ENCODE peak calls at places on chromosome 14, in four cellular contexts. X, D, A and Y are unnamed samples. For H3K4me1, the result is how much of the 10 kb centered on the place peaks cover.

GRCh38 chr14:49930720-49931119 is 37.8 kb downstream of the ARF6 start:
- DNase-seq in X (no peak), D (no peak), A (no peak), Y (no peak)

GRCh38 chr14:100541621-100542560 is 45.3 kb downstream of the BEGAIN start:
- DNase-seq in A (no peak), D (peak), X (no peak), Y (no peak)

GRCh38 chr14:83425138-83425537 is 1891.5 kb upstream of the SEL1L start:
- DNase-seq in A (no peak), X (no peak), D (no peak), Y (no peak)

GRCh38 chr14:85604671-85605070 is 74.7 kb downstream of the FLRT2 start:
- DNase-seq in D (no peak), A (no peak), X (no peak), Y (no peak)

GRCh38 chr14:42222924-42223471 is 616.3 kb downstream of the LRFN5 start:
- DNase-seq in A (no peak), D (no peak), X (no peak), Y (peak)

GRCh38 chr14:58362798-58363412 is 32.8 kb upstream of the TOMM20L start:
- DNase-seq in A (no peak), D (no peak), X (no peak), Y (no peak)

GRCh38 chr14:54857830-54858269 is 44.8 kb downstream of the GCH1 start:
- DNase-seq in X (no peak), A (no peak), D (no peak), Y (no peak)

GRCh38 chr14:95056476-95056875 is 100.9 kb downstream of the DICER1 start:
- DNase-seq in A (no peak), X (no peak), D (no peak), Y (peak)

GRCh38 chr14:55201219-55202096 is 10.1 kb upstream of the DLGAP5 start:
- DNase-seq in D (no peak), A (no peak), X (no peak), Y (no peak)

GRCh38 chr14:61493239-61493638 is 171.9 kb downstream of the PRKCH start:
- DNase-seq in X (no peak), D (no peak), A (no peak), Y (no peak)

GRCh38 chr14:66974397-66975025 is 214.7 kb upstream of the GARIN2 start:
- DNase-seq in X (no peak), D (no peak), A (no peak), Y (no peak)

GRCh38 chr14:77302926-77303325 is 17.8 kb downstream of the POMT2 start:
- DNase-seq in A (no peak), D (no peak), X (no peak), Y (no peak)

GRCh38 chr14:32366995-32367394 is 37.9 kb downstream of the AKAP6 start:
- DNase-seq in A (no peak), X (peak), D (no peak), Y (no peak)

GRCh38 chr14:104361101-104361591 is 218.4 kb upstream of the C14orf180 start:
- DNase-seq in X (peak), A (no peak), D (peak), Y (no peak)

GRCh38 chr14:104359301-104359968 is 220.1 kb upstream of the C14orf180 start:
- DNase-seq in X (peak), A (no peak), D (peak), Y (no peak)

GRCh38 chr14:104360522-104360921 is 219.0 kb upstream of the C14orf180 start:
- DNase-seq in X (peak), A (no peak), D (no peak), Y (no peak)

GRCh38 chr14:104358528-104359300 is 220.3 kb downstream of the KIF26A start:
- DNase-seq in A (no peak), D (peak), X (peak), Y (no peak)

GRCh38 chr14:104359969-104360442 is 219.6 kb upstream of the C14orf180 start:
- DNase-seq in X (peak), D (peak), A (no peak), Y (no peak)
- TF ChIP-seq CTCF in X (no peak), D (no peak), A (no peak), Y (no peak)

DNA sequence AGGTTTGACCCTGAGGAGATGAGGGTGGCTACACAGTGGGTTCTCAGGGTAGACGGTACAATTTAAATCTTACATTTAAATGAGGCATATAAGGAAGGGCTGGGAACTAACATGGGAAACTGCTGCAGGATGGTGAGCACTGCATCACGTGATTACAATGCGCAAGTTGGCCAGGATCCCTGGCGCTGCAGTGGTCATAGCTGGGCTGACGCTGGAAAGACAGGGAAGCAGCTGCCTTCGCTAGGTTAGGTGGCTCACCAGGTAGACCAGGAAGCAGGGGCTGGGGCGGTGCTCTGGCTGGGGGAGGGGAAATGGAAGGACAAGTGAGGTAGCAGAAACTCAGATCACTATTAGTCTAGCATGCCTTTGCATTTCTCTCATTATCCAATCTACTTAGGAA is 149.9 kb downstream of the FOXN3 start:
- DNase-seq in X (no peak), A (no peak), D (no peak), Y (no peak)
- H3K4me1 ChIP-seq in X (half or more), A (under half), D (under half), Y (under half)

GRCh38 chr14:74142523-74142922 is 57.8 kb downstream of the LIN52 start:
- DNase-seq in X (no peak), A (no peak), D (no peak), Y (no peak)

GRCh38 chr14:74144789-74145188 is 60.0 kb downstream of the LIN52 start:
- DNase-seq in X (no peak), A (no peak), D (no peak), Y (no peak)

GRCh38 chr14:74141703-74142102 is 56.9 kb downstream of the LIN52 start:
- DNase-seq in X (no peak), A (no peak), D (no peak), Y (peak)

GRCh38 chr14:74148705-74149104 is 63.9 kb downstream of the LIN52 start:
- DNase-seq in X (no peak), A (no peak), D (no peak), Y (no peak)

DNA sequence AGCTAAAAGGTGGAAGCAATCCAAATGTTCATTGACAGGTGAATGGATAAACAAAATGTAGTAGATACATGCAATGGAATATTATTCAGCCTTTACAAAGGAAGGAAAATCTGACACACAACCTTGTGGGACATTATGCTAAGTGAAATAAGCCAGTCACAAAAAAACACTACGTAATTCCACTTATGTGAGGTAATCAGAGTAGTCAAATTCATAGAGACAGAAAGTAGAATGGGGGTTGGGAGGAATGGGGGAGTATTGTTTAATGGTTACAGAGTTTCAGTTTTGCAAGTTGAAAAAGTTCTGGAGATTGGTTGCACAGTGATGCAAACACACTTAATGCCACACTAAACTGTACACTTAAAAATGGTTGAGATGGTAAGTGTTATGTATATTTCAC is 62.8 kb downstream of the LIN52 start:
- DNase-seq in A (no peak), X (no peak), D (no peak), Y (no peak)
- TF ChIP-seq CTCF in A (no peak), X (no peak), D (no peak), Y (no peak)

GRCh38 chr14:68939424-68939892 is 39.6 kb downstream of the ACTN1 start:
- DNase-seq in X (no peak), A (no peak), D (no peak), Y (no peak)
- H3K4me1 ChIP-seq in X (half or more), A (half or more), D (half or more), Y (under half)

GRCh38 chr14:99538275-99538674 is 57.1 kb downstream of the CCNK start:
- DNase-seq in X (peak), D (no peak), A (no peak), Y (peak)
- TF ChIP-seq CTCF in X (no peak), D (no peak), A (peak), Y (no peak)

GRCh38 chr14:20440465-20440864 is 4.5 kb upstream of the KLHL33 start:
- DNase-seq in A (no peak), X (no peak), D (no peak), Y (no peak)

GRCh38 chr14:20438664-20439063 is 2.7 kb upstream of the KLHL33 start:
- DNase-seq in X (no peak), A (no peak), D (no peak), Y (no peak)

GRCh38 chr14:20440882-20441281 is 4.9 kb upstream of the KLHL33 start:
- DNase-seq in D (no peak), A (no peak), X (no peak), Y (no peak)

GRCh38 chr14:20436363-20436755 is 393 bp upstream of the KLHL33 start:
- DNase-seq in A (no peak), X (no peak), D (no peak), Y (no peak)

DNA sequence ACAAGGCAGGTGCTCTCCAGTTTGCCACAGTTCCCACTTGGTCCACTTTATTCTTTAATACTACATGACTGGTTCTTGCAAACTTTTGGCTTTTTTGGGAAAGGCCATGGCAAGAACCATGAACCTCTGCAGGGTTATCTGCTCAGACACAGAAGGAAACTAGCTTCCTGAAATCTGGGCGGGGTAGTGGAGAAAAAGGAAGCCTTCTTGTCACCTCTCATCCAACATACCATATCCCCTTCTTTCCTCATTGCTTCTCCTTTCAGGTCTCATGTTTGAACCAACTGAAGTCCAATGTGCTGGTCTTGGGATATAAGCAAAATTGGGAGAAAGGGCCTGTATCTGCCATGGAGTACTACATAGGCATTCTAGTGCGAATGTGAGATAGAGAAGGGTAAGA is 5.5 kb upstream of the KLHL33 start:
- DNase-seq in D (no peak), X (no peak), A (no peak), Y (no peak)
- H3K4me1 ChIP-seq in D (under half), X (under half), A (under half), Y (under half)

GRCh38 chr14:97726661-97727060 is 929.5 kb downstream of the VRK1 start:
- DNase-seq in D (no peak), A (no peak), X (no peak), Y (no peak)

GRCh38 chr14:97719043-97719442 is 921.9 kb downstream of the VRK1 start:
- DNase-seq in A (no peak), X (no peak), D (no peak), Y (no peak)

GRCh38 chr14:97723321-97723720 is 926.1 kb downstream of the VRK1 start:
- DNase-seq in A (no peak), X (no peak), D (no peak), Y (no peak)

GRCh38 chr14:97719931-97720330 is 922.7 kb downstream of the VRK1 start:
- DNase-seq in X (no peak), D (no peak), A (no peak), Y (no peak)

GRCh38 chr14:97723834-97724770 is 926.9 kb downstream of the VRK1 start:
- DNase-seq in A (no peak), D (no peak), X (no peak), Y (no peak)
- TF ChIP-seq CTCF in A (no peak), D (no peak), X (no peak), Y (no peak)

GRCh38 chr14:103561381-103562134 is 899 bp downstream of the BAG5 start:
- DNase-seq in X (peak), D (peak), A (no peak), Y (no peak)
- H3K4me1 ChIP-seq in X (half or more), D (half or more), A (half or more), Y (under half)